ENCODE peak calls at places on chromosomes 2 and 18, in four cellular contexts. K is choroid plexus epithelial cell; E is stimulated activated CD4-positive, alpha-beta T cell treated with anti-CD3 and anti-CD28 coated beads, Interleukin-1b, Interleukin-23, amount 100 ng/mL, for 24 hours; S is bronchial epithelial cell. P is an unnamed sample.

GRCh38 chr2:174535757-174536703 is 49.2 kb upstream of the GPR155 start:
- DNase-seq in E (no peak), S (peak), K (no peak), P (no peak)

GRCh38 chr18:47683774-47684173 is 246.7 kb downstream of the SMAD2 start:
- DNase-seq in K (no peak), S (peak), E (no peak), P (no peak)

GRCh38 chr18:55440988-55441387 is 147.0 kb downstream of the TCF4 start:
- DNase-seq in S (no peak), E (no peak), K (no peak), P (no peak)

GRCh38 chr18:12679183-12679786 is 21.4 kb upstream of the SPIRE1 start:
- DNase-seq in K (peak), S (no peak), E (no peak), P (peak)

GRCh38 chr2:230885467-230886130 is 20.9 kb downstream of the ITM2C start:
- DNase-seq in K (peak), E (no peak), S (no peak), P (peak)

GRCh38 chr2:72031346-72032115 is 116.1 kb downstream of the CYP26B1 start:
- DNase-seq in K (no peak), S (no peak), E (no peak), P (no peak)

GRCh38 chr18:23225518-23225917 is 90.2 kb downstream of the CABLES1 start:
- DNase-seq in K (peak), E (no peak), S (no peak), P (peak)

GRCh38 chr2:235723811-235724465 is 230.1 kb downstream of the AGAP1 start:
- DNase-seq in E (no peak), S (no peak), K (no peak), P (no peak)

GRCh38 chr18:48405971-48406370 is 3.2 kb downstream of the ZBTB7C start:
- DNase-seq in E (no peak), S (no peak), K (no peak), P (no peak)

GRCh38 chr2:11631462-11631861 is 38.5 kb downstream of the NTSR2 start:
- DNase-seq in K (no peak), E (no peak), S (peak), P (no peak)

GRCh38 chr18:51721388-51721787 is 523.9 kb upstream of the MEX3C start:
- DNase-seq in K (no peak), E (no peak), S (no peak), P (no peak)

GRCh38 chr2:61288070-61288841 is 126.3 kb downstream of the C2orf74 start:
- DNase-seq in K (peak), E (no peak), S (no peak), P (peak)